ENCODE peak calls at places on chromosomes 11 and 22, in five cellular contexts. U, F, C, B and E are unnamed samples. For H3K4me1 and H3K36me3, the result is how much of the 10 kb centered on the place peaks cover.

GRCh38 chr11:34379081-34379480 is 21.3 kb upstream of the ABTB2 start:
- DNase-seq in U (no peak), F (peak), C (no peak), B (no peak), E (no peak)

GRCh38 chr11:18280438-18281046 is 14.5 kb downstream of the SAA1 start:
- DNase-seq in U (no peak), F (no peak), C (no peak), B (no peak), E (no peak)

GRCh38 chr22:37907036-37907954 is 1.2 kb downstream of the MICALL1 start:
- DNase-seq in U (no peak), F (no peak), C (no peak), B (no peak), E (no peak)

GRCh38 chr22:28141614-28142013 is 222.6 kb upstream of the PITPNB start:
- DNase-seq in U (no peak), F (no peak), C (no peak), B (no peak), E (no peak)

GRCh38 chr11:62805044-62805892 is at the start of gene NXF1:
- DNase-seq in U (peak), F (peak), C (peak), B (peak), E (peak)

GRCh38 chr22:50729391-50730012 is 8.5 kb upstream of the ACR start:
- DNase-seq in U (no peak), F (no peak), C (peak), B (no peak), E (no peak)

GRCh38 chr11:58927393-58928081 is 11.8 kb upstream of the GLYATL1 start:
- DNase-seq in U (no peak), F (no peak), C (no peak), B (peak), E (peak)

GRCh38 chr22:28903080-28903479 is 19.7 kb downstream of the ZNRF3 start:
- DNase-seq in U (peak), F (no peak), C (no peak), B (no peak), E (no peak)

GRCh38 chr11:133065847-133066485 is 466.3 kb downstream of the OPCML start:
- DNase-seq in U (no peak), F (no peak), C (no peak), B (no peak), E (no peak)

GRCh38 chr22:21989049-21989448 is 6.5 kb upstream of the TOP3B start:
- DNase-seq in U (no peak), F (no peak), C (no peak), B (no peak), E (no peak)

GRCh38 chr11:35077709-35078695 is 61.0 kb upstream of the CD44 start:
- DNase-seq in U (no peak), F (peak), C (no peak), B (peak), E (no peak)

GRCh38 chr11:48095779-48096470 is 115.6 kb downstream of the PTPRJ start:
- DNase-seq in U (no peak), F (no peak), C (no peak), B (no peak), E (no peak)

GRCh38 chr11:121451178-121451981 is 734 bp upstream of the SORL1 start:
- DNase-seq in U (no peak), F (no peak), C (no peak), B (peak), E (no peak)
- H3K4me1 ChIP-seq in U (under half), F (under half), C (under half), B (under half), E (under half)

DNA sequence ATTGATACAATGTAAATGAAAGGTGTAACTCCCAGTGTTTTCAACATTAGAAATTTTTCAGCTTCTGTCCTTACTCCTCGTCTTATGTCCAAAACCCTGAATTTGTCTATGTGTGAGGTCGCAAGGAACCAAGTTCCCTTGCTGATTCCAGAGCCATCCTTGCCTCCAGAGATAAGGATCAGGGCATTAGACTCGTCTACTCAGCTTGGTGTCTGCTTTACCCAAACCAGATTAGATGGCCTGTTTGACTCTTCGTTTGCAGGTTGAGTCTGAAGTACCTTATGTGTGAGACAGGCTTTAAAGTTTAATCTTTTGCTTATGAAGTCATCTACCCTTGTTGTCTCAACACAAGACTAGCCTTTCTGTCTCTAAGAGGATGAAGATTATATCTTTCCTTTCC is 55.6 kb downstream of the SPECC1L start:
- DNase-seq in U (no peak), F (no peak), C (no peak), B (no peak), E (no peak)
- H3K36me3 ChIP-seq in U (half or more), F (under half), C (under half), B (under half), E (half or more)

GRCh38 chr22:47301820-47302475 is 539.5 kb downstream of the TBC1D22A start:
- DNase-seq in U (no peak), F (no peak), C (no peak), B (no peak), E (no peak)
- TF ChIP-seq CTCF in U (no peak), F (no peak), C (no peak), B (no peak), E (no peak)

DNA sequence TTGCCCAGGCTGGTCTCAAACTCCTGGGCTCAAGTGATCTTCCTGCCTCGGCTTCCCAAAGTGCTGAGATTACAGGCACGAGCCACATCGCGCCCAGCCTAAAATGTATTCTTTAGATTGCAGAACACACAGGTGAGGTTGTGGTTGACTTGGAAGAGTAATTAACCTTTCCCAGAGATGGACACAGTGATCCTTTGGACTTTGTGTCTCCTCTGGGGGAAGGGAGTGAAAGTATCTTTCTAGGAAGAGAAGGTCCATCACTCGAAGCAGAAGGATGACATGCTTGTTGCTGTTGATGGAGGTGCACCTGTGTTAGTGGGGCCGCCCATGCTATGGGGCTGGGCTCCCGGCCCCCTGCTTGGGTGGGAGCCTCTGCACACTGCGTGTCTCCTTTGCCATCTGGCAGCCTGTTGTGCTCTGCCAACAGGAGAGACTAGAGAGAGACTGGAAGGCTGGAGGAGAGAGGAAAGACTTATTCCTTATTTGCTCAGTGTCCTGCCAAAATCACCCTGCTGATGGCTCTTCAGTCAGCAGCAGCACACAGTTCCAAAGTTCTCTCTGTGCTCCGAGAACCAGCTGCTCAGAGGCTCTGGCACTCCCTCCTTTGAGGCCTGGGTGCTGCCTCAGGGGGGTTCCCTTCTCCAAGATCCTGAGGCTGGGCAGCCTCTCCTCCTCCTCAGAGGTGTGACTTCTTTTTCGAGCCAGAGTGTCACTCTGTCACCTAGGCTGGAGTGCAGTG is 33.1 kb upstream of the CYB5R3 start:
- DNase-seq in U (no peak), F (no peak), C (no peak), B (no peak), E (no peak)
- H3K4me1 ChIP-seq in U (half or more), F (under half), C (half or more), B (under half), E (under half)

GRCh38 chr11:119081682-119082081 is 3.0 kb upstream of the HMBS start:
- DNase-seq in U (no peak), F (no peak), C (no peak), B (no peak), E (no peak)
- H3K36me3 ChIP-seq in U (half or more), F (under half), C (under half), B (under half), E (under half)

GRCh38 chr11:74695705-74696280 is 35.4 kb downstream of the CHRDL2 start:
- DNase-seq in U (no peak), F (no peak), C (no peak), B (no peak), E (no peak)
- TF ChIP-seq CTCF in U (no peak), F (no peak), C (no peak), B (no peak), E (no peak)